ENCODE peak calls at places on chromosome 15, in five cellular contexts. X, Y, B, D and O are unnamed samples.

GRCh38 chr15:45919806-45920205 is 285.0 kb downstream of the SQOR start:
- DNase-seq in B (no peak), D (no peak), Y (no peak), X (no peak), O (no peak)

GRCh38 chr15:65077981-65078352 is 1.4 kb downstream of the KBTBD13 start:
- DNase-seq in D (no peak), Y (peak), X (peak), B (peak), O (no peak)

GRCh38 chr15:64755427-64755823 is 20.0 kb downstream of the RBPMS2 start:
- DNase-seq in D (no peak), Y (no peak), B (no peak), X (no peak), O (no peak)

GRCh38 chr15:31207246-31207645 is 105.7 kb upstream of the TRPM1 start:
- DNase-seq in X (no peak), D (no peak), Y (no peak), B (no peak), O (no peak)

GRCh38 chr15:68436680-68437079 is 4.7 kb upstream of the ITGA11 start:
- DNase-seq in B (no peak), X (no peak), D (peak), Y (no peak), O (no peak)

GRCh38 chr15:51720201-51720995 is 17.1 kb downstream of the LYSMD2 start:
- DNase-seq in D (no peak), X (no peak), B (no peak), Y (no peak), O (no peak)

GRCh38 chr15:85137507-85138175 is 156.0 kb downstream of the PDE8A start:
- DNase-seq in Y (no peak), D (no peak), B (no peak), X (no peak), O (no peak)

GRCh38 chr15:64536244-64536836 is 76.0 kb downstream of the ZNF609 start:
- DNase-seq in Y (no peak), D (no peak), X (peak), B (no peak), O (no peak)

GRCh38 chr15:72994778-72995177 is 57.5 kb upstream of the NEO1 start:
- DNase-seq in D (no peak), X (no peak), Y (no peak), B (peak), O (no peak)

GRCh38 chr15:100131321-100132224 is 210.2 kb downstream of the ADAMTS17 start:
- DNase-seq in Y (no peak), X (no peak), B (peak), D (no peak), O (no peak)

GRCh38 chr15:74873756-74874424 is 725 bp upstream of the SCAMP2 start:
- DNase-seq in Y (no peak), D (peak), X (no peak), B (no peak), O (no peak)

GRCh38 chr15:32922541-32922940 is 204.7 kb downstream of the GREM1 start:
- DNase-seq in X (no peak), B (no peak), Y (no peak), D (no peak), O (no peak)
- TF ChIP-seq POLR2AphosphoS5 in X (no peak), B (no peak), Y (no peak), D (no peak), O (no peak)

DNA sequence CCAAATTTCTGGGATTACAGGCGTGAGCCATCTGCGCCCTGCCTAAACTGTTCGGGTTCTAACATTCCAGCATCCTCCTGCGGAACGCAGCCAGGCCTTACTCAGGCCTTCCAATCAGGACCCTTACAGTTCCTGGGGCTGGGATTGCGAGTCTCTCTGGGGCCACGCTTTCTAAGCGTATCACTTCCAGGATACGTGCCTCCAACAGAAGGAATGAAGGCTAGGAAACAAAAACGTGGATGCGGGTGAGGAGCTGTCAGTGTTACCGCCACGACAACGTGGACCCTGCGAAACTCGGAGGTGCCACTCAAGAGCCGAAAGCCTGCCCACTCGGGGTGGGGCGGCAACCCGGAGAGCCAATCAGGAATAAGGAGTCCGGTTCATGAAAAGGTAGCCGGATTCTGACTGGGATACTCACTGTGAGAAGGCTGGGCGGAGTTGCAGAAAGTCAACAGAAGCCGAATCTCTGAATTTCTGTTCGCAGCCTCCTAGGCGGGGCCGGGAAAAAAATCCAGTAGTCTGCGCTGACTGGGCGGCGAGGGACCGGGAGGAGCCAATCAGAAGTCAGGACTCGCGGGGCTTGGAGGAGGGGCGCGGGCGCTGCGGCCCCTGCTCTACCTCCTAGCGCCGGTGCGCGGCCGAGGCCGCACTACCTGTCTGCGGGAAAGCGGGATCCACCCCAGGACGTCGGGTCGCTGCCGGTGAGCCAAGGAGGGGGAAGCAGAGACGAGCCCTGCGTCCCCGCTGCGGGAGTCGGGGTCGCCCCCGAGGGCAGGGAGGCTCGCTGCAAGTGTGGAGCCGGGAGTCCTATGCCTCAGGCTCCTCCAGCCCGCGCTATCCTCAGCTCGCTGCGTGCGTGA is at the start of gene HYKK:
- DNase-seq in Y (peak), X (peak), D (peak), B (peak), O (peak)
- TF ChIP-seq POLR2AphosphoS5 in Y (peak), X (peak), D (no peak), B (peak), O (no peak)

DNA sequence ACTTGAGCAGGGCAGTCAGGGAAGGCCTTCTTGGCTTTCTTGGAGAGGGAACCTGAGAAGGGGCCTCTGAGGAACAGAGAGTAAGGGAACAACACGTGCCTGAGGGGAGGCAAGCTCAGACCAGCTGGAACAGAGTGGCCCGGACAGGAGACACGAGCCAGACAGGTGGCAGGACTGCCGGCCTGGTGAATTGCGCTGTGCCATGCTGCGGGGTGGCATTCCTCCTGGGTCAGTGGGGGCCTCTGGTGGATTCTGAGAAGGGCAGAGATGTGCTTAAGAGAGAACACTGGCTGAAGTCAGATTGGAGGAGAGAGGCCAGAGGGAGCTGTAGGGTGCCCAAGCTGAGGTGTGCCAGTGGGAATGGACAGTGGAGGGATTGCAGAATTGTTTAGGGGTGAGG is 4.9 kb downstream of the CHAC1 start:
- DNase-seq in B (no peak), Y (peak), X (no peak), D (peak), O (no peak)
- TF ChIP-seq POLR2AphosphoS5 in B (no peak), Y (no peak), X (no peak), D (no peak), O (no peak)

GRCh38 chr15:78438595-78439285 is 724 bp downstream of the IREB2 start:
- DNase-seq in D (peak), B (no peak), X (no peak), Y (no peak), O (no peak)
- TF ChIP-seq POLR2AphosphoS5 in D (peak), B (no peak), X (no peak), Y (no peak), O (no peak)

DNA sequence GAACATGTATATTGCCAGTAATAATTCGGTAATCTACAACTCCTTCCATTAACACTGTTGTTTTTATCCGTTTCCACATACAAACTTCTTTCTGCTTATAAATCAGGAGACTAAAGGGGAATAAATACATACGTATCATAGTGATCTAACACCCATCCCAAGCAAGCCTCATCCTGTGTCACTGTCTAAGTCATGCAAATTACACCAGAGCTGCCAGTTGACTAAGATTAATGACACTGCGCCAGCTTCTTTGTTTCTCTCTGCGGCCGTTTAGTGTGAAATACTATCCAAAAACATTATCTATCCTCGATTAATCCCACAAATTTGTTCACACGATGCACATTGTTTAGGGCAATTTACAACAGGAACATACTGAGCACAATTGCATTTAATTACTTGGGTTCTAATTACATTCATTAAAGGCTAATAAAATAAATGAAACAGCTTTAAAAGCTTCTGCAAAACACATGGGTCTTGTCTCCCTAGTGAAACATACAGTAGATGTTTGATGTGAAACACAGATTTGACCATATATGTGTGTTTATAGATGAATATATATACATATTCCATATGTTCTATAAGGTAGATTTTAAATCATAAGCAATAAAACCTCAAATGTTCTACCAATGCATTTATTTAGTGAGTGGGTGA is 51.8 kb upstream of the CDIN1 start:
- DNase-seq in D (no peak), Y (no peak), B (no peak), X (no peak), O (no peak)
- TF ChIP-seq POLR2AphosphoS5 in D (no peak), Y (no peak), B (no peak), X (no peak), O (no peak)

GRCh38 chr15:39593071-39594055 is 12.5 kb downstream of the THBS1 start:
- DNase-seq in X (no peak), Y (no peak), D (no peak), B (no peak), O (no peak)
- TF ChIP-seq POLR2AphosphoS5 in X (no peak), Y (peak), D (no peak), B (no peak), O (no peak)

GRCh38 chr15:90320062-90320884 is 31.8 kb upstream of the ZNF774 start:
- DNase-seq in D (peak), Y (peak), X (peak), B (peak), O (no peak)
- TF ChIP-seq POLR2AphosphoS5 in D (peak), Y (peak), X (no peak), B (peak), O (no peak)

DNA sequence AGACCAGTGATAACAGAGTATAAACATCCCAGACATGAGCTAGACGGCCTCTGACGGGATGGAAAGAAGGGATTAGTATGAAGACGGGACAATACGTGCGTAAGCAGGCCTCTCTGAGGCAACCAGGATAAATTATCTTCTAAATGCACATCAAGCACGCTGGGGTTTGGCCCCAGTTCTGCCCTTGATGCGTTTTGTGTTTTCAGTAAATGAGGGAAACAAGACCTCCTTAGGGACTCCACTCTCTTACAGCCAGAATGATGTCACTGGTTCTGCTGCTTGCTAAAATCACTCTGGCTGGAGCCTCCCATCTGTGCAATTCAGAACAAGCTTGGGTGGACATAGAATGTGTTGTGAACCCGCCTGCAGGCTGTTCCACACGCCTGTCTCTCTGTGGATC is 156.0 kb upstream of the MCTP2 start:
- DNase-seq in Y (no peak), X (no peak), B (peak), D (peak), O (no peak)
- TF ChIP-seq POLR2AphosphoS5 in Y (no peak), X (no peak), B (peak), D (peak), O (no peak)